ENCODE peak calls at places on chromosome 11, in seven cellular contexts. Q is stimulated activated CD4-positive, alpha-beta T cell treated with anti-CD3 and anti-CD28 coated beads, Interleukin-4, amount 100 ng/mL, for 4 hours; F is stomach; V is breast epithelium; P is Ammon's horn; I is activated T-helper 1 cell treated with Interleukin-2 at 50 U/mL for 16 hours; N is AG08396. H is an unnamed sample.

GRCh38 chr11:102932678-102933077 is 22.9 kb downstream of the MMP13 start:
- DNase-seq in V (no peak), Q (no peak), N (no peak), I (no peak), P (no peak), F (no peak), H (no peak)

GRCh38 chr11:31050061-31050790 is 319.3 kb downstream of the DCDC1 start:
- DNase-seq in N (no peak), P (no peak), I (no peak), Q (no peak), F (peak), V (no peak), H (peak)

GRCh38 chr11:2991477-2992233 is 474 bp downstream of the NAP1L4 start:
- DNase-seq in V (no peak), Q (peak), N (peak), I (no peak), P (peak), F (no peak), H (peak)

GRCh38 chr11:124676386-124676785 is 2.7 kb downstream of the SPA17 start:
- DNase-seq in Q (no peak), V (no peak), P (no peak), N (peak), F (no peak), I (no peak), H (no peak)

GRCh38 chr11:33701831-33702230 is 1.2 kb upstream of the C11orf91 start:
- DNase-seq in V (no peak), P (peak), Q (no peak), I (no peak), F (peak), N (no peak), H (peak)

GRCh38 chr11:44036811-44037657 is 10.7 kb upstream of the ACCSL start:
- DNase-seq in F (peak), V (no peak), Q (peak), P (peak), N (peak), I (no peak), H (peak)

GRCh38 chr11:91308069-91308468 is 916.5 kb upstream of the FAT3 start:
- DNase-seq in N (no peak), V (no peak), F (no peak), I (no peak), Q (no peak), P (no peak), H (no peak)

GRCh38 chr11:24226606-24227005 is 270.2 kb upstream of the LUZP2 start:
- DNase-seq in I (no peak), Q (no peak), V (no peak), F (no peak), N (no peak), P (no peak), H (peak)

GRCh38 chr11:133134561-133135173 is 397.6 kb downstream of the OPCML start:
- DNase-seq in N (peak), P (peak), V (no peak), I (no peak), F (peak), Q (no peak), H (peak)

GRCh38 chr11:97361812-97362378 is 972.1 kb downstream of the JRKL start:
- DNase-seq in P (peak), Q (no peak), V (no peak), N (no peak), F (no peak), I (no peak), H (no peak)

GRCh38 chr11:2576116-2576515 is 123.7 kb downstream of the KCNQ1OT1 start:
- DNase-seq in Q (no peak), V (peak), F (no peak), I (no peak), N (no peak), P (no peak), H (no peak)

GRCh38 chr11:109970516-109971183 is 122.5 kb upstream of the ZC3H12C start:
- DNase-seq in V (no peak), N (no peak), I (no peak), Q (no peak), P (no peak), F (no peak), H (no peak)

GRCh38 chr11:94655291-94655690 is 88.1 kb downstream of the PIWIL4 start:
- DNase-seq in F (no peak), N (no peak), V (no peak), I (no peak), Q (no peak), P (no peak), H (no peak)

H was measured in HT-29.